ENCODE peak calls at places on chromosomes 3 and 15, in five cellular contexts. E, V, F, K and B are unnamed samples.
A peak's percentile ranks its signal among the peaks of the same experiment; 100 is the strongest.

GRCh38 chr3:124780767-124781485 is 50.7 kb downstream of the UMPS start:
- DNase-seq in E (peak; percentile 89), V (peak; percentile 20), F (no peak), K (no peak), B (peak; percentile 83)

GRCh38 chr3:116067275-116067674 is 378.0 kb downstream of the LSAMP start:
- DNase-seq in E (no peak), V (no peak), F (no peak), K (no peak), B (no peak)

GRCh38 chr3:134260984-134261383 is 10.3 kb upstream of the RYK start:
- DNase-seq in E (no peak), V (peak; percentile 54), F (no peak), K (no peak), B (no peak)

GRCh38 chr3:190427108-190427507 is 22.6 kb downstream of the TMEM207 start:
- DNase-seq in E (no peak), V (no peak), F (no peak), K (no peak), B (no peak)

GRCh38 chr15:32691316-32692032 is 26.3 kb upstream of the GREM1 start:
- DNase-seq in E (no peak), V (no peak), F (no peak), K (no peak), B (no peak)

GRCh38 chr3:107588217-107588616 is 65.5 kb downstream of the BBX start:
- DNase-seq in E (no peak), V (no peak), F (no peak), K (no peak), B (no peak)

GRCh38 chr15:61091229-61091628 is 137.9 kb downstream of the RORA start:
- DNase-seq in E (no peak), V (no peak), F (no peak), K (no peak), B (no peak)

GRCh38 chr3:190585771-190586630 is 72.1 kb downstream of the IL1RAP start:
- DNase-seq in E (no peak), V (peak; percentile 49), F (no peak), K (no peak), B (no peak)

GRCh38 chr3:100006570-100007271 is 107.6 kb downstream of the FILIP1L start:
- DNase-seq in E (no peak), V (no peak), F (no peak), K (no peak), B (no peak)

GRCh38 chr3:133136114-133137041 is 98.2 kb downstream of the TMEM108 start:
- DNase-seq in E (no peak), V (no peak), F (no peak), K (no peak), B (no peak)

GRCh38 chr15:70815604-70816003 is 38.4 kb downstream of the LARP6 start:
- DNase-seq in E (no peak), V (no peak), F (no peak), K (no peak), B (no peak)

GRCh38 chr3:20350449-20350848 is 164.4 kb upstream of the SGO1 start:
- DNase-seq in E (no peak), V (no peak), F (no peak), K (no peak), B (no peak)

GRCh38 chr15:96162322-96162721 is 168.2 kb upstream of the NR2F2 start:
- DNase-seq in E (no peak), V (no peak), F (no peak), K (no peak), B (no peak)

GRCh38 chr3:18153571-18154173 is 271.5 kb downstream of the SATB1 start:
- DNase-seq in E (no peak), V (no peak), F (no peak), K (no peak), B (no peak)

GRCh38 chr15:77889009-77889806 is 188.3 kb downstream of the TBC1D2B start:
- DNase-seq in E (no peak), V (no peak), F (no peak), K (no peak), B (no peak)

GRCh38 chr15:64282701-64283100 is 73.3 kb downstream of the CSNK1G1 start:
- DNase-seq in E (no peak), V (no peak), F (no peak), K (no peak), B (no peak)

GRCh38 chr15:78790027-78790426 is 21.2 kb downstream of the ADAMTS7 start:
- DNase-seq in E (no peak), V (no peak), F (no peak), K (no peak), B (no peak)

GRCh38 chr3:37087870-37088269 is 86.5 kb downstream of the LRRFIP2 start:
- DNase-seq in E (no peak), V (no peak), F (no peak), K (no peak), B (no peak)

GRCh38 chr3:33918357-33918756 is 119.9 kb downstream of the PDCD6IP start:
- DNase-seq in E (no peak), V (no peak), F (no peak), K (no peak), B (no peak)

GRCh38 chr3:57082481-57082880 is 22.0 kb downstream of the SPATA12 start:
- DNase-seq in E (no peak), V (no peak), F (no peak), K (no peak), B (no peak)

GRCh38 chr15:89888214-89888804 is 5.5 kb downstream of the AP3S2 start:
- DNase-seq in E (no peak), V (no peak), F (no peak), K (no peak), B (no peak)

GRCh38 chr15:31207246-31207645 is 105.7 kb upstream of the TRPM1 start:
- DNase-seq in E (no peak), V (no peak), F (no peak), K (no peak), B (no peak)

GRCh38 chr3:69013256-69014021 is at the start of gene EOGT:
- DNase-seq in E (peak; percentile 92), V (peak; percentile 79), F (peak; percentile 76), K (peak; percentile 68), B (peak; percentile 91)

GRCh38 chr3:4493931-4494806 is 1.0 kb downstream of the ITPR1 start:
- DNase-seq in E (peak; percentile 20), V (no peak), F (no peak), K (no peak), B (peak; percentile 16)

GRCh38 chr3:4495294-4496110 is 2.4 kb downstream of the ITPR1 start:
- DNase-seq in E (no peak), V (no peak), F (no peak), K (no peak), B (no peak)

GRCh38 chr3:4493008-4493930 is at the start of gene ITPR1:
- DNase-seq in E (peak; percentile 98), V (peak; percentile 99), F (peak; percentile 98), K (peak; percentile 96), B (peak; percentile 99)

GRCh38 chr3:4497005-4497692 is 4.0 kb downstream of the ITPR1 start:
- DNase-seq in E (no peak), V (no peak), F (no peak), K (no peak), B (no peak)

DNA sequence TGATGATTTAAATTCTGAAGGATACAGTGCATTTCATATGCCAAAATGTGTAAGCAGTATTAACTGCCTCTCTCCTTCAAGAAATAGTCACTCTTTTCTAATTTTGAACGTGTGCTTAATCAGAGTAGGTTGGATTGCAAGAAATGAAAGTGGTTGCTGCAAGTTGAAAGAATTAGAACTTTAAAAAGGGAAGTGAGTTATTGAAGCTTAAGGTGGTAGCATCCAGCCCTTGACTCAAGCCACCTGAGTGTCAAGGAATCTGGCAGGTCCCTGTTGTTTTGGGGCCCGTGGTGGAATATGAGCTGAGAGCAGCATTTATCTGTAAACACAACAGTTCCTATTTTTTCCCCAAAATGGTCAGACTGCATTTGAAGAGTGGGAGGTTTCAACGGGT is 1.7 kb downstream of the ITPR1 start:
- DNase-seq in E (no peak), V (no peak), F (no peak), K (no peak), B (no peak)
- H3K4me3 ChIP-seq in E (peak overlapping the region; percentile 98), V (no peak overlapping the region), F (peak overlapping the region; percentile 92), K (peak overlapping the region; percentile 97), B (peak overlapping the region; percentile 79)

DNA sequence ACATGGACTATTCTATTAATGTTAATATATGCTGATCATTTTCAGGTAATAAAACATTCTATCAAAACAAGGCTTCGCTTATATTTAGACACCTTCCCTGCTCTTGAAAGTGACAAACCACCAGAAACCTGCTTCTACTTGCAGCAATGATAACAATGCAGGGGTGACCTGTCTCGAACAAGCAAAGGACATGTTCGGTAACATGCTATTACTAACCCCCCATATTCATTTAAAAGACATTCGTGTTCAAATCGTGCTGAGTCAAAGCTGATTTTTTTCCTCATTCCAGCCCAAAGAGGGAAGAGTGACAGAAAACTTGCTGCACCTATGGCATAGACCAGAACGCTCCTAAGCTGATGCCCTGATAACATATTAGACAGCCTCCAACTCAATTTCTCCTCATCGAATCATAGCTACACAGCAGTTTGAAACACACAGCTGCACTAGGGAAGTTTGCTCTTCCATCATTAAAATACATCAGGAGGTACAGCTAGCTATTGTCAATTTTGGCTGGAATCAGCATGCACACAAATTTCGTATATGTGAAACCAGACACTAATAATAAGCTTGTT is 341.5 kb downstream of the FOXP1 start:
- DNase-seq in E (no peak), V (no peak), F (no peak), K (no peak), B (no peak)
- H3K4me1 ChIP-seq in E (peaks cover 64% of the 10 kb centered on the region), V (peaks cover 10% of the 10 kb centered on the region), F (no peaks in the 10 kb centered on the region), K (peaks cover 32% of the 10 kb centered on the region), B (peaks cover 79% of the 10 kb centered on the region)

GRCh38 chr3:94065819-94066218 is 3.0 kb downstream of the NSUN3 start:
- DNase-seq in E (no peak), V (no peak), F (no peak), K (no peak), B (no peak)

GRCh38 chr3:94066829-94067470 is 4.1 kb downstream of the NSUN3 start:
- DNase-seq in E (no peak), V (no peak), F (no peak), K (no peak), B (no peak)

GRCh38 chr3:94063497-94064119 is 747 bp downstream of the NSUN3 start:
- DNase-seq in E (no peak), V (no peak), F (no peak), K (no peak), B (no peak)

GRCh38 chr3:94062513-94063404 is at the start of the genes DHFR2 and NSUN3:
- DNase-seq in E (peak; percentile 90), V (peak; percentile 96), F (peak; percentile 82), K (peak; percentile 67), B (peak; percentile 89)

DNA sequence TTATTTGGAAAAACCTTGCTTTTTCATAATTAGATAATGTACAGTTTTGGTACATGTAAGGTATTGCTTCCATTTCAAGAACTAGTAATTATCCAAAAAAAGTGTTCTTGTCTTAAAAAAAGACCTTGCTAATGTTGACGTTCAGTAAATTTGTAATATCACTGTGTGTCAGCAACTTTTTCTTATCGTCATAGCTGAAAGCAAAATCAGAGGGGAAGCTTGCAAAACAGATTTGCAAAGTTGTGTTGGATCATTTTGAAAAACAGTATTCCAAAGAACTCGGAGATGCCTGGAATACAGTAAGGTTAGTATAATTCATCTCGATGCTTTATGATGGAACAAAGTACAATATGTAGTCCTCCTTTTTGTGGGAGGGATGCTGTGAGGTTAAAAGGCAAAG is 1.4 kb downstream of the NSUN3 start:
- DNase-seq in E (no peak), V (no peak), F (no peak), K (no peak), B (no peak)
- H3K4me3 ChIP-seq in E (peak overlapping the region; percentile 80), V (no peak overlapping the region), F (no peak overlapping the region), K (peak overlapping the region; percentile 82), B (peak overlapping the region; percentile 69)

DNA sequence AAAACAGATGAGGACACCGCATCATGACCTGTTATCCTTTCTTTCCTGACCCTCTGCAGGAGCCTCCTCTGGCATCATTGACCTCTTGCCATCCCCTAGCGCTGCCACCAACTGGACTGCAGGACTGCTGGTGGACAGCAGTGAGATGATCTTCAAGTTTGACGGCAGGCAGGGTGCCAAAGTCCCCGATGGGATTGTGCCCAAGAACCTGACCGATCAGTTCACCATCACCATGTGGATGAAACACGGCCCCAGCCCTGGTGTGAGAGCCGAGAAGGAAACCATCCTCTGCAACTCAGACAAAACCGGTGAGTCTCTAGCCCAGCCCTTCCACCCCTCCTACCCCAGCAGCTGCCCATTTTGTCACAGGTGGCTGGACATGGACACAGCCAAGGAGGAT is 218.4 kb upstream of the TRIM42 start:
- DNase-seq in E (no peak), V (no peak), F (no peak), K (no peak), B (no peak)
- H3K4me1 ChIP-seq in E (peaks cover 13% of the 10 kb centered on the region), V (no peaks in the 10 kb centered on the region), F (no peaks in the 10 kb centered on the region), K (no peaks in the 10 kb centered on the region), B (no peaks in the 10 kb centered on the region)